ENCODE peak calls at places on chromosomes 5 and 9, in six cellular contexts. T is PC-9; U is H1; X is aorta; F is CD8-positive, alpha-beta memory T cell; A is hepatocyte. C is an unnamed sample. For H3K4me1, the result is how much of the 10 kb centered on the place peaks cover.

GRCh38 chr5:166370928-166371690 is 1920.3 kb upstream of the WWC1 start:
- DNase-seq in X (no peak), F (no peak), T (no peak), A (no peak), U (no peak), C (no peak)

GRCh38 chr9:34454571-34455065 is 3.8 kb downstream of the FAM219A start:
- DNase-seq in A (no peak), X (no peak), T (peak), U (no peak), F (no peak), C (no peak)

GRCh38 chr9:28365020-28365640 is 791.8 kb upstream of the C9orf72 start:
- DNase-seq in X (no peak), U (peak), T (no peak), A (peak), F (no peak), C (peak)

GRCh38 chr9:71250626-71251025 is 129.2 kb upstream of the TRPM3 start:
- DNase-seq in X (no peak), T (no peak), A (peak), F (no peak), U (peak), C (peak)

GRCh38 chr9:114968710-114969109 is 38.3 kb upstream of the TNFSF8 start:
- DNase-seq in T (no peak), A (peak), U (no peak), F (no peak), X (no peak), C (no peak)

GRCh38 chr5:1642221-1642620 is 118.5 kb upstream of the LPCAT1 start:
- DNase-seq in F (no peak), T (no peak), A (no peak), X (no peak), U (no peak), C (no peak)

GRCh38 chr9:116027096-116027495 is 126.5 kb upstream of the PAPPA start:
- DNase-seq in T (no peak), A (no peak), F (no peak), U (no peak), X (no peak), C (peak)

GRCh38 chr5:180988592-180988991 is at the start of gene BTNL3:
- DNase-seq in U (no peak), T (no peak), X (no peak), F (no peak), A (no peak), C (no peak)

GRCh38 chr5:64489857-64490256 is 16.0 kb upstream of the RGS7BP start:
- DNase-seq in F (no peak), X (no peak), A (no peak), U (no peak), T (no peak), C (no peak)

GRCh38 chr5:64486163-64486562 is 19.7 kb upstream of the RGS7BP start:
- DNase-seq in T (no peak), A (no peak), U (no peak), F (no peak), X (no peak), C (no peak)

GRCh38 chr5:64487283-64487682 is 18.5 kb upstream of the RGS7BP start:
- DNase-seq in T (no peak), A (no peak), F (no peak), U (no peak), X (no peak), C (no peak)
- H3K4me3 ChIP-seq in T (no peak), A (no peak), F (no peak), U (no peak), X (no peak), C (no peak)

GRCh38 chr5:59579101-59579885 is 314.2 kb downstream of the PDE4D start:
- DNase-seq in F (no peak), A (no peak), X (no peak), U (no peak), T (no peak), C (no peak)
- H3K4me1 ChIP-seq in F (under half), A (under half), X (under half), U (under half), T (under half), C (under half)

GRCh38 chr5:35672995-35673394 is 55.3 kb downstream of the SPEF2 start:
- DNase-seq in F (no peak), X (no peak), U (no peak), A (no peak), T (no peak), C (no peak)
- H3K4me3 ChIP-seq in F (peak), X (no peak), U (no peak), A (no peak), T (no peak), C (no peak)

GRCh38 chr9:128091571-128091970 is 23.5 kb downstream of the SLC25A25 start:
- DNase-seq in F (no peak), X (no peak), T (no peak), A (no peak), U (no peak), C (no peak)

GRCh38 chr9:128088253-128088945 is 20.4 kb downstream of the SLC25A25 start:
- DNase-seq in F (no peak), U (no peak), X (no peak), A (no peak), T (no peak), C (no peak)

GRCh38 chr9:128093016-128093415 is 25.0 kb downstream of the SLC25A25 start:
- DNase-seq in F (no peak), T (no peak), U (no peak), X (no peak), A (no peak), C (no peak)

GRCh38 chr9:128092199-128092977 is 24.4 kb downstream of the SLC25A25 start:
- DNase-seq in X (no peak), U (no peak), T (no peak), F (no peak), A (no peak), C (no peak)

DNA sequence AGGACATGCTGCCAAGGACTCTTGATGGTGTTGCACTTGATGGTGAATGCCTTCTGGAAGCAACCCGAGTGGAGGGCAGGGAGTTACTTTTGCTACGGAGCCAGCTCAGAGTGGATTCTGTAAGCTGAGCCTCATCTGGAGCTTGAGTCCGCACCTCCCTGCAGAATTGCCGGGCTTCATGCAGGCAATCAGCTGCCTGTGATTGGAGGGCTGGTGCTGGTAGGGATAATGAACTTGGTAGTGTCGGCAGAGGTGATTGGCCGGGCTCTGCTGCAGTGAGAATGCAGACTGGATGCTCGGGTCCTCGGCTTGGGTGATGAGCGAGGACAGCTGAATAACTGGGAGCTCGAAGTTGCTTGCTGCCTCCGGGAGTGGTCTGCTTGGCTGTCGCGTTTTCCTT is 23.1 kb downstream of the SLC25A25 start:
- DNase-seq in F (no peak), T (no peak), A (peak), X (peak), U (peak), C (peak)
- H3K4me1 ChIP-seq in F (half or more), T (under half), A (under half), X (under half), U (under half), C (under half)

GRCh38 chr5:113047733-113048652 is 71.4 kb downstream of the DCP2 start:
- DNase-seq in A (no peak), U (no peak), X (peak), T (peak), F (no peak), C (no peak)
- H3K4me3 ChIP-seq in A (no peak), U (no peak), X (no peak), T (no peak), F (no peak), C (no peak)

C was measured in iPS DF 6.9.